ENCODE peak calls at places on chromosomes 11 and 22, in ten cellular contexts. J, A, O, X, P, Q, M, K, F and W are unnamed samples.
A peak's percentile ranks its signal among the peaks of the same experiment; 100 is the strongest.

GRCh38 chr22:31800065-31800464 is 46.2 kb downstream of the DEPDC5 start:
- DNase-seq in J (peak; percentile 4), M (no peak), O (no peak), A (no peak), P (no peak), Q (no peak), K (peak; percentile 2), X (peak; percentile 90), F (no peak), W (no peak)

GRCh38 chr11:45993438-45994064 is 71.1 kb downstream of the LARGE2 start:
- DNase-seq in O (peak; percentile 77), M (no peak), J (peak; percentile 19), X (no peak), F (peak; percentile 58), P (no peak), K (no peak), Q (no peak), A (no peak), W (peak; percentile 66)

GRCh38 chr22:40819741-40820140 is 595 bp upstream of the SLC25A17 start:
- DNase-seq in A (no peak), Q (no peak), X (peak; percentile 23), J (no peak), M (no peak), P (no peak), O (peak; percentile 31), K (no peak), F (no peak), W (peak; percentile 36)

GRCh38 chr22:47740109-47740805 is 977.8 kb downstream of the TBC1D22A start:
- DNase-seq in P (no peak), M (no peak), A (no peak), O (no peak), X (no peak), Q (no peak), J (no peak), F (no peak), K (no peak), W (no peak)

GRCh38 chr11:108286369-108286768 is 63.5 kb downstream of the ATM start:
- DNase-seq in J (no peak), M (no peak), F (no peak), O (no peak), A (no peak), K (no peak), P (no peak), Q (no peak), X (no peak), W (no peak)

GRCh38 chr11:102153082-102153481 is 42.8 kb downstream of the YAP1 start:
- DNase-seq in P (no peak), O (no peak), F (no peak), A (no peak), K (no peak), X (no peak), Q (no peak), J (no peak), M (no peak), W (no peak)

GRCh38 chr22:29254283-29254653 is 13.5 kb downstream of the RHBDD3 start:
- DNase-seq in P (no peak), A (no peak), K (no peak), J (no peak), M (no peak), O (no peak), X (no peak), Q (no peak), F (no peak), W (no peak)

GRCh38 chr22:30202531-30203006 is 44.0 kb downstream of the LIF start:
- DNase-seq in M (no peak), X (peak; percentile 78), P (no peak), A (no peak), K (no peak), F (peak; percentile 68), Q (no peak), O (peak; percentile 74), J (peak; percentile 57), W (peak; percentile 25)

GRCh38 chr22:39090426-39091064 is 6.5 kb upstream of the APOBEC3H start:
- DNase-seq in A (no peak), Q (peak; percentile 73), K (no peak), O (no peak), M (peak; percentile 78), F (peak; percentile 34), X (peak; percentile 96), J (no peak), P (peak; percentile 56), W (no peak)

GRCh38 chr11:27231519-27231918 is 131.5 kb downstream of the CCDC34 start:
- DNase-seq in Q (no peak), F (no peak), X (no peak), P (no peak), O (no peak), A (no peak), K (no peak), M (no peak), J (no peak), W (no peak)

GRCh38 chr22:24315367-24315781 is 44.7 kb downstream of the SPECC1L start:
- DNase-seq in X (no peak), O (no peak), M (no peak), K (peak; percentile 70), F (no peak), Q (no peak), P (no peak), J (peak; percentile 49), A (no peak), W (no peak)

GRCh38 chr22:36049678-36049997 is 21.0 kb upstream of the RBFOX2 start:
- DNase-seq in F (no peak), K (no peak), Q (no peak), X (no peak), J (no peak), P (no peak), O (no peak), M (no peak), A (no peak), W (no peak)

GRCh38 chr11:69041516-69041915 is 7.2 kb upstream of the TPCN2 start:
- DNase-seq in O (no peak), F (no peak), M (no peak), J (no peak), P (no peak), X (no peak), A (no peak), K (no peak), Q (no peak), W (no peak)

GRCh38 chr22:39997939-39998726 is 3.4 kb downstream of the FAM83F start:
- DNase-seq in A (no peak), P (no peak), O (peak; percentile 21), M (no peak), J (peak; percentile 18), X (peak; percentile 61), K (no peak), Q (no peak), F (peak; percentile 71), W (peak; percentile 44)

GRCh38 chr11:131889760-131890620 is 519.6 kb downstream of the NTM start:
- DNase-seq in A (no peak), F (no peak), X (no peak), P (no peak), M (no peak), K (no peak), J (peak; percentile 45), Q (no peak), O (no peak), W (no peak)

GRCh38 chr11:2097998-2098690 is 41.0 kb downstream of the IGF2 start:
- DNase-seq in P (no peak), M (peak; percentile 25), Q (no peak), O (no peak), X (no peak), J (no peak), F (no peak), K (no peak), A (no peak), W (no peak)

GRCh38 chr22:49413551-49413950 is 414.1 kb downstream of the BRD1 start:
- DNase-seq in K (no peak), Q (no peak), X (no peak), O (no peak), F (no peak), J (no peak), A (no peak), M (no peak), P (no peak), W (no peak)

GRCh38 chr22:38841635-38842034 is 2.2 kb downstream of the NPTXR start:
- DNase-seq in K (no peak), J (no peak), Q (no peak), X (no peak), O (no peak), P (no peak), A (no peak), M (no peak), F (no peak), W (no peak)

GRCh38 chr11:118216621-118217526 is 7.9 kb downstream of the JAML start:
- DNase-seq in A (no peak), J (no peak), X (no peak), K (no peak), O (no peak), M (peak; percentile 57), P (no peak), F (no peak), Q (no peak), W (no peak)

GRCh38 chr22:36334081-36334831 is 53.5 kb downstream of the MYH9 start:
- DNase-seq in J (no peak), F (no peak), K (no peak), M (no peak), P (no peak), X (no peak), Q (no peak), A (no peak), O (no peak), W (no peak)

GRCh38 chr22:31753634-31754471 is at the start of gene DEPDC5:
- DNase-seq in Q (peak; percentile 93), K (peak; percentile 66), M (peak; percentile 98), P (peak; percentile 97), J (peak; percentile 94), O (peak; percentile 95), X (peak; percentile 91), A (peak; percentile 94), F (peak; percentile 97), W (peak; percentile 90)

GRCh38 chr11:71931245-71931602 is 2.4 kb downstream of the RNF121 start:
- DNase-seq in F (no peak), X (no peak), M (no peak), J (peak; percentile 41), A (no peak), K (no peak), Q (no peak), P (no peak), O (no peak), W (no peak)

GRCh38 chr11:113593698-113594308 is 112.3 kb downstream of the TMPRSS5 start:
- DNase-seq in M (no peak), Q (no peak), F (no peak), P (no peak), J (no peak), O (no peak), X (no peak), A (no peak), K (no peak), W (no peak)

GRCh38 chr11:1255151-1255550 is 32.3 kb downstream of the MUC5B start:
- DNase-seq in K (no peak), Q (no peak), F (no peak), M (no peak), X (no peak), A (no peak), J (no peak), P (no peak), O (no peak), W (no peak)

GRCh38 chr11:27553186-27553585 is 46.6 kb upstream of the LIN7C start:
- DNase-seq in J (no peak), O (no peak), F (no peak), P (no peak), K (no peak), X (no peak), A (peak; percentile 21), Q (no peak), M (no peak), W (no peak)

GRCh38 chr22:41308054-41308453 is 6.7 kb downstream of the ZC3H7B start:
- DNase-seq in M (no peak), K (no peak), O (no peak), J (peak; percentile 68), X (no peak), A (no peak), Q (no peak), F (no peak), P (peak; percentile 76), W (no peak)

GRCh38 chr11:111382451-111382850 is 3.4 kb upstream of the POU2AF1 start:
- DNase-seq in P (no peak), K (no peak), A (no peak), M (no peak), J (no peak), F (no peak), O (no peak), X (no peak), Q (no peak), W (no peak)